ENCODE peak calls at places on chromosomes 3 and 15, in seven cellular contexts. Z is foreskin keratinocyte, C is AG04449, P is GM20000, W is breast epithelium, V is glutamatergic neuron, B is dorsolateral prefrontal cortex. M is an unnamed sample.

GRCh38 chr3:23916152-23916885 is 471 bp downstream of the NKIRAS1 start:
- DNase-seq in Z (peak; percentile 25), C (no peak), P (no peak), W (peak; percentile 54), V (no peak), B (peak; percentile 65), M (no peak)

GRCh38 chr3:136731274-136731884 is 20.8 kb downstream of the STAG1 start:
- DNase-seq in Z (peak; percentile 77), C (no peak), P (no peak), W (no peak), V (no peak), B (no peak), M (no peak)

GRCh38 chr3:187963677-187964385 is 190.1 kb upstream of the LPP start:
- DNase-seq in Z (no peak), C (no peak), P (no peak), W (no peak), V (no peak), B (no peak), M (no peak)

GRCh38 chr15:39207532-39208115 is 373.3 kb upstream of the THBS1 start:
- DNase-seq in Z (no peak), C (no peak), P (no peak), W (no peak), V (no peak), B (no peak), M (no peak)

GRCh38 chr3:98962951-98963350 is 61.5 kb upstream of the DCBLD2 start:
- DNase-seq in Z (peak; percentile 83), C (no peak), P (no peak), W (no peak), V (no peak), B (no peak), M (no peak)

GRCh38 chr15:89105147-89105546 is 16.9 kb downstream of the ABHD2 start:
- DNase-seq in Z (peak; percentile 85), C (peak; percentile 94), P (no peak), W (no peak), V (no peak), B (no peak), M (no peak)

GRCh38 chr15:28904023-28904422 is 18.2 kb downstream of the APBA2 start:
- DNase-seq in Z (no peak), C (no peak), P (no peak), W (no peak), V (no peak), B (no peak), M (no peak)

GRCh38 chr3:147699175-147699838 is 290.1 kb downstream of the ZIC1 start:
- DNase-seq in Z (peak; percentile 66), C (peak; percentile 37), P (no peak), W (no peak), V (no peak), B (no peak), M (no peak)

GRCh38 chr3:84960994-84961393 is 2.2 kb downstream of the CADM2 start:
- DNase-seq in Z (no peak), C (no peak), P (no peak), W (no peak), V (no peak), B (no peak), M (no peak)

GRCh38 chr15:62792960-62793758 is 249.4 kb upstream of the TPM1 start:
- DNase-seq in Z (no peak), C (no peak), P (no peak), W (no peak), V (no peak), B (no peak), M (no peak)
- TF ChIP-seq CTCF in Z (no peak), C (no peak), P (no peak), W (no peak), V (no peak), B (no peak), M (no peak)

GRCh38 chr3:151839313-151839631 is 25.4 kb downstream of the AADAC start:
- DNase-seq in Z (no peak), C (no peak), P (no peak), W (no peak), V (no peak), B (no peak), M (no peak)
- TF ChIP-seq CTCF in Z (no peak), C (no peak), P (no peak), W (no peak), V (peak; percentile 16), B (no peak), M (peak; percentile 30)

GRCh38 chr15:52546031-52546751 is 17.5 kb upstream of the MYO5A start:
- DNase-seq in Z (no peak), C (no peak), P (no peak), W (no peak), V (no peak), B (no peak), M (no peak)
- TF ChIP-seq CTCF in Z (no peak), C (no peak), P (no peak), W (no peak), V (no peak), B (no peak), M (no peak)

GRCh38 chr15:23497710-23498111 is 50.7 kb upstream of the GOLGA6L2 start:
- DNase-seq in Z (no peak), C (no peak), P (no peak), W (no peak), V (peak; percentile 18), B (no peak), M (no peak)
- TF ChIP-seq CTCF in Z (peak; percentile 24), C (no peak), P (no peak), W (no peak), V (peak; percentile 72), B (peak; percentile 51), M (peak; percentile 67)

GRCh38 chr15:67821784-67822451 is 3.4 kb upstream of the SKOR1 start:
- DNase-seq in Z (no peak), C (no peak), P (peak; percentile 48), W (no peak), V (no peak), B (no peak), M (no peak)
- TF ChIP-seq CTCF in Z (no peak), C (no peak), P (no peak), W (no peak), V (no peak), B (no peak), M (no peak)

GRCh38 chr15:40333922-40334492 is 6.7 kb downstream of the CCDC9B start:
- DNase-seq in Z (no peak), C (no peak), P (peak; percentile 65), W (no peak), V (no peak), B (no peak), M (no peak)
- TF ChIP-seq CTCF in Z (no peak), C (peak; percentile 10), P (no peak), W (no peak), V (no peak), B (no peak), M (no peak)

DNA sequence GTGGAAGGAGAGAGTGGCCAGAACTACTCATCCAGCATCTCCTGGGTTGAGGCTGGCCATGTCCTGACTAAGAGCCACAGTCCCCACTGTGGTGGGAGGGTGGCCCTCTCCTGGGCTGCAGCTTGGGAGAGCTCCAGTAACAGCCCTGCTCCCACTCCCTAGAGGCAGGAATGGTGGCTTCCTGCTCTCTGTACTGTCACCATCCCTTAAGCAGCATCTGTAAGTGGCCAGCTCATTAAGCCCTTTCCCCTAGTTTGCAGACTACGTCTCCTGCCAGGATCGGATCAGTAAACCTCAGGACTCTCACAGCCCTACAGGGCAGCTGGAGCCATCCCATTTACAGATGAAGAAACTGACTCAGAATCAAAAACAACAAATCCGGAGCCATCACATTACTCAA is 30.5 kb downstream of the DNAJB8 start:
- DNase-seq in Z (no peak), C (no peak), P (no peak), W (no peak), V (no peak), B (no peak), M (no peak)
- TF ChIP-seq CTCF in Z (no peak), C (no peak), P (no peak), W (no peak), V (no peak), B (no peak), M (no peak)

GRCh38 chr3:42402394-42403100 is 7.9 kb downstream of the LYZL4 start:
- DNase-seq in Z (peak; percentile 11), C (no peak), P (no peak), W (no peak), V (no peak), B (no peak), M (no peak)
- TF ChIP-seq CTCF in Z (no peak), C (no peak), P (no peak), W (no peak), V (no peak), B (no peak), M (no peak)

M was measured in type B pancreatic cell.